ENCODE peak calls at places on chromosomes 13 and 19, in six cellular contexts. W is HepG2, B is A549, Q is IMR-90, U is K562, I is GM12878. K is an unnamed sample.

GRCh38 chr19:34837262-34837661 is 64.2 kb upstream of the ZNF599 start:
- DNase-seq in W (no peak), B (no peak), Q (no peak), U (no peak), I (no peak), K (no peak)

GRCh38 chr19:49682274-49682673 is 5.2 kb downstream of the PRMT1 start:
- DNase-seq in W (no peak), B (no peak), Q (no peak), U (no peak), I (no peak), K (no peak)

GRCh38 chr19:44903602-44904425 is 1.8 kb upstream of the APOE start:
- DNase-seq in W (peak), B (peak), Q (peak), U (peak), I (no peak), K (peak)

GRCh38 chr19:4929186-4929585 is 19.9 kb downstream of the UHRF1 start:
- DNase-seq in W (no peak), B (no peak), Q (no peak), U (no peak), I (no peak), K (no peak)

GRCh38 chr19:35195822-35196221 is 32.7 kb downstream of the FAM187B start:
- DNase-seq in W (no peak), B (no peak), Q (no peak), U (no peak), I (peak), K (no peak)

GRCh38 chr13:43878897-43879322 is 630 bp downstream of the CCDC122 start:
- DNase-seq in W (peak), B (peak), Q (peak), U (no peak), I (peak), K (peak)

GRCh38 chr19:16247353-16248182 is 49.9 kb downstream of the AP1M1 start:
- DNase-seq in W (peak), B (peak), Q (peak), U (peak), I (peak), K (peak)

GRCh38 chr13:39527961-39528720 is 74.9 kb downstream of the LHFPL6 start:
- DNase-seq in W (no peak), B (peak), Q (peak), U (no peak), I (no peak), K (no peak)

GRCh38 chr13:100334209-100334608 is 245.3 kb downstream of the PCCA start:
- DNase-seq in W (no peak), B (no peak), Q (no peak), U (no peak), I (no peak), K (no peak)

GRCh38 chr19:57171551-57172081 is 4.3 kb upstream of the DUXA start:
- DNase-seq in W (peak), B (peak), Q (peak), U (peak), I (no peak), K (peak)

GRCh38 chr19:48618278-48618915 is 581 bp downstream of the RPL18 start:
- DNase-seq in W (no peak), B (no peak), Q (no peak), U (no peak), I (no peak), K (no peak)

GRCh38 chr13:71577127-71577526 is 289.9 kb downstream of the DACH1 start:
- DNase-seq in W (no peak), B (no peak), Q (no peak), U (no peak), I (no peak), K (no peak)

GRCh38 chr19:40143612-40144011 is 47.6 kb upstream of the MAP3K10 start:
- DNase-seq in W (no peak), B (no peak), Q (no peak), U (no peak), I (no peak), K (no peak)

GRCh38 chr19:52735734-52736133 is 890 bp upstream of the ZNF611 start:
- DNase-seq in W (peak), B (no peak), Q (no peak), U (no peak), I (no peak), K (no peak)

GRCh38 chr19:19900574-19901444 is at the start of gene ZNF93:
- DNase-seq in W (peak), B (no peak), Q (peak), U (peak), I (peak), K (no peak)

GRCh38 chr19:16197188-16197621 is 506 bp upstream of the AP1M1 start:
- DNase-seq in W (peak), B (no peak), Q (peak), U (no peak), I (no peak), K (no peak)

GRCh38 chr13:51770160-51770559 is 33.8 kb downstream of the DHRS12 start:
- DNase-seq in W (peak), B (no peak), Q (no peak), U (no peak), I (no peak), K (no peak)

GRCh38 chr19:3548594-3548993 is 8.8 kb downstream of the MFSD12 start:
- DNase-seq in W (no peak), B (no peak), Q (no peak), U (no peak), I (no peak), K (no peak)
- TF ChIP-seq BHLHE40 in W (no peak), B (no peak), Q (no peak), U (no peak), I (no peak), K (no peak)

GRCh38 chr19:6531163-6531955 is 533 bp downstream of the TNFSF9 start:
- DNase-seq in W (no peak), B (no peak), Q (no peak), U (peak), I (no peak), K (no peak)

GRCh38 chr19:6533000-6533328 is 2.1 kb downstream of the TNFSF9 start:
- DNase-seq in W (no peak), B (no peak), Q (no peak), U (peak), I (no peak), K (no peak)

GRCh38 chr19:6532244-6532999 is 1.6 kb downstream of the TNFSF9 start:
- DNase-seq in W (no peak), B (no peak), Q (no peak), U (peak), I (no peak), K (no peak)

GRCh38 chr19:6530385-6531162 is at the start of gene TNFSF9:
- DNase-seq in W (peak), B (peak), Q (peak), U (peak), I (no peak), K (peak)

GRCh38 chr19:6531956-6532243 is 1.1 kb downstream of the TNFSF9 start:
- DNase-seq in W (no peak), B (no peak), Q (no peak), U (no peak), I (no peak), K (no peak)
- TF ChIP-seq BHLHE40 in W (no peak), B (no peak), Q (no peak), U (no peak), I (no peak), K (no peak)

GRCh38 chr19:51389143-51389542 is 1.2 kb downstream of the C19orf84 start:
- DNase-seq in W (peak), B (no peak), Q (no peak), U (no peak), I (no peak), K (no peak)
- TF ChIP-seq BHLHE40 in W (no peak), B (no peak), Q (no peak), U (no peak), I (no peak), K (no peak)

GRCh38 chr19:18603255-18603957 is 3.2 kb downstream of the CRLF1 start:
- DNase-seq in W (no peak), B (no peak), Q (no peak), U (peak), I (no peak), K (peak)
- TF ChIP-seq BHLHE40 in W (no peak), B (no peak), Q (no peak), U (no peak), I (no peak), K (no peak)

GRCh38 chr13:80824231-80824630 is 483.3 kb upstream of the SPRY2 start:
- DNase-seq in W (no peak), B (no peak), Q (no peak), U (no peak), I (no peak), K (no peak)
- TF ChIP-seq BHLHE40 in W (no peak), B (no peak), Q (no peak), U (no peak), I (no peak), K (no peak)

DNA sequence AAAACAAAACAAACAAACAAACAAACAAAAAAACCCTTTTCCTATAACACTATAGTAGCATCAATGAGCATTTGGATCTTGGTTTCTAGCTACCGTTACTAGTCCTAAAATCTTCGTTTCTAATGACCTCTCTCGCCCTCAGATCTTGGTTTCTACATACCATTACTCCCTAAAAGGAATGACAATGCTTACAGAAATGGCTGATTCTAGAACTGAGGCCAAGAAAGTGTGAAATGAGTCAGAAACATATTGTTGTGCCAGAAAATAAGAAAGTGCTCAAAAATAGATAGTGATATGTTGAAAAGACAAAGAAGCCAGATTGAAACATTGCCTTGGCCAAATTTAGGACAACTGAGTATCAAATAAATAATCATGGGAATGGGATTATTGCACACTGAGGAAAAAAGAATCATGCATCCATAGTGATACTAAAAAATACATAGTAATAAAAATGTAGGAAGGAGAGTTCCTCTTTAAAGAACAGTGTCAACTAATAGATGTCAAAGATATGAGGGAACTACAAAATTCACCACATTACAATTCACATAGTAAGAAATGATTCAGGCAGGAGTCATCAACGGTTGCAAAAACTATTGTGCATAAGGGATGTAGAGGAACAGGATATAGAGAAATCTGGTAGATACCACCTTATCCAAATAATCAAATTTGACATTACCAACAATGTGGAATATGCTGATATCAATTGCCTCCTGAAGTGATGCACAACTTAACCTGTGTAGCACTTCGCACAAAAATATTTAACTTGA is 386.6 kb downstream of the DIAPH3 start:
- DNase-seq in W (no peak), B (no peak), Q (peak), U (no peak), I (peak), K (no peak)
- TF ChIP-seq BHLHE40 in W (no peak), B (no peak), Q (no peak), U (no peak), I (no peak), K (no peak)

GRCh38 chr13:109743706-109744453 is 42.5 kb downstream of the IRS2 start:
- DNase-seq in W (no peak), B (peak), Q (peak), U (no peak), I (no peak), K (no peak)

GRCh38 chr13:109746364-109746763 is 40.0 kb downstream of the IRS2 start:
- DNase-seq in W (no peak), B (no peak), Q (no peak), U (no peak), I (no peak), K (no peak)

GRCh38 chr13:109745060-109745459 is 41.3 kb downstream of the IRS2 start:
- DNase-seq in W (no peak), B (no peak), Q (no peak), U (no peak), I (no peak), K (no peak)

GRCh38 chr13:109745702-109746101 is 40.7 kb downstream of the IRS2 start:
- DNase-seq in W (no peak), B (no peak), Q (no peak), U (no peak), I (no peak), K (no peak)

GRCh38 chr13:109744512-109745051 is 41.8 kb downstream of the IRS2 start:
- DNase-seq in W (no peak), B (no peak), Q (peak), U (no peak), I (no peak), K (no peak)
- TF ChIP-seq BHLHE40 in W (no peak), B (no peak), Q (peak), U (no peak), I (no peak), K (no peak)

DNA sequence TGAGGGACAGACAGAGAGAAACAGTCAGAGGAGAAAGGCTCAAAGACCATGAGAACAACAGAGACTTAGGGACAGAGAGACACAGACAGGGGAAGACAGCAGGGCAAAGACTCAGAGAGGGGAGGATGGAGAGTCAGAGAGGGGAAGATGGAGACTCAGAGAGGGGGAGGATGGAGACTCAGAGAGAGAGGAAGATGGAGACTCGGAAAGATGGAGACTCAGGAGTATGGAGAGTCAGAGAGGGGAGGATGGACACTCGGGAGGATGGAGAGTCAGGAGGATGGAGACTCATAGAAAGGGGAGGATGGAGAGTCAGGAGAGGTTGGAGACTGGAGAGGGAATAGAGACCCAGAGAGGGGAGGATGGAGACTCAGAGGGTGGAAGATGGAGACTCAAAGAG is 689 bp downstream of the SPACA6 start:
- DNase-seq in W (no peak), B (no peak), Q (no peak), U (no peak), I (no peak), K (no peak)
- TF ChIP-seq BHLHE40 in W (no peak), B (no peak), Q (no peak), U (no peak), I (no peak), K (no peak)

GRCh38 chr19:55537741-55538111 is 793 bp upstream of the SBK2 start:
- DNase-seq in W (no peak), B (no peak), Q (peak), U (peak), I (no peak), K (no peak)
- TF ChIP-seq BHLHE40 in W (no peak), B (no peak), Q (no peak), U (no peak), I (no peak), K (no peak)